ENCODE peak calls at places on chromosomes 4 and X, in four cellular contexts. O, A, C and I are unnamed samples.

GRCh38 chr4:66794635-66795034 is 750.7 kb downstream of the CENPC start:
- DNase-seq in C (no peak), A (no peak), O (no peak), I (no peak)

GRCh38 chr4:10926025-10926424 is 241.5 kb upstream of the CLNK start:
- DNase-seq in A (no peak), C (no peak), O (no peak), I (no peak)

GRCh38 chr4:73303711-73304110 is 45.1 kb upstream of the ANKRD17 start:
- DNase-seq in C (no peak), O (no peak), A (no peak), I (no peak)

GRCh38 chrX:55521687-55522086 is 32.0 kb upstream of the USP51 start:
- DNase-seq in O (no peak), A (no peak), C (no peak), I (peak; percentile 86)

GRCh38 chrX:7316280-7316679 is 168.3 kb upstream of the PUDP start:
- DNase-seq in A (no peak), O (no peak), C (no peak), I (no peak)

GRCh38 chr4:39025552-39026085 is 6.6 kb downstream of the TMEM156 start:
- DNase-seq in C (no peak), A (no peak), O (no peak), I (no peak)

GRCh38 chrX:112642349-112642748 is 37.4 kb downstream of the LHFPL1 start:
- DNase-seq in C (no peak), O (no peak), A (no peak), I (no peak)

GRCh38 chrX:136850441-136851175 is 29.9 kb downstream of the RBMX start:
- DNase-seq in O (no peak), C (no peak), A (no peak), I (no peak)

GRCh38 chrX:68665502-68665901 is 18.0 kb downstream of the STARD8 start:
- DNase-seq in C (no peak), O (no peak), A (no peak), I (peak; percentile 59)